ENCODE peak calls at places on chromosomes 4 and X, in nine cellular contexts. V is activated T-cell treated with anti-CD3 and anti-CD28 coated beads, Interleukin-2, amount 50 U/mL, for 48 hours; C is DMS79; O is NCI-H187; G is HS-5; N is AG20443; J is activated gamma-delta T cell treated with Interleukin-2 at 50 U/mL for 16 hours; Z is activated CD4-positive, alpha-beta T cell treated with anti-CD3 and anti-CD28 coated beads, Interleukin-2, amount 10 ng/mL, durations not matched to agents 7 days and 5 days; F is esophagus squamous epithelium. H is an unnamed sample.

GRCh38 chr4:78057135-78057599 is at the start of gene FRAS1:
- DNase-seq in J (peak; percentile 9), F (no peak), C (peak; percentile 50), N (peak; percentile 57), O (peak; percentile 95), G (no peak), Z (peak; percentile 12), V (peak; percentile 41), H (peak; percentile 56)

GRCh38 chr4:89298788-89299152 is 8.8 kb downstream of the GPRIN3 start:
- DNase-seq in N (no peak), G (no peak), V (no peak), C (no peak), Z (peak; percentile 53), O (peak; percentile 56), F (no peak), J (no peak), H (no peak)

GRCh38 chr4:13484749-13485345 is 707 bp upstream of the RAB28 start:
- DNase-seq in O (peak; percentile 88), Z (peak; percentile 46), V (no peak), F (no peak), C (no peak), N (no peak), G (no peak), J (no peak), H (no peak)

GRCh38 chrX:153703036-153703370 is 15.3 kb downstream of the SLC6A8 start:
- DNase-seq in J (no peak), Z (no peak), O (no peak), N (no peak), G (no peak), F (no peak), V (no peak), C (no peak), H (no peak)

GRCh38 chrX:2931612-2932011 is 2.5 kb upstream of the ARSD start:
- DNase-seq in C (no peak), O (no peak), G (no peak), J (no peak), F (no peak), N (no peak), Z (no peak), V (no peak), H (no peak)

GRCh38 chr4:73661646-73662119 is 41.4 kb upstream of the RASSF6 start:
- DNase-seq in C (no peak), F (no peak), O (no peak), J (no peak), N (peak; percentile 85), Z (no peak), V (peak; percentile 18), G (peak; percentile 98), H (peak; percentile 70)

GRCh38 chr4:73764513-73764912 is 24.1 kb downstream of the CXCL8 start:
- DNase-seq in O (no peak), N (no peak), V (no peak), G (no peak), F (no peak), J (no peak), Z (no peak), C (no peak), H (no peak)

GRCh38 chr4:23866450-23866849 is 23.4 kb downstream of the PPARGC1A start:
- DNase-seq in C (no peak), G (no peak), F (no peak), V (no peak), O (no peak), Z (no peak), N (no peak), J (no peak), H (no peak)

GRCh38 chr4:788006-788635 is 37.8 kb downstream of the CPLX1 start:
- DNase-seq in O (no peak), Z (no peak), C (no peak), J (no peak), G (no peak), F (no peak), N (no peak), V (no peak), H (no peak)

GRCh38 chr4:116217781-116218180 is 867.6 kb downstream of the TRAM1L1 start:
- DNase-seq in J (no peak), O (no peak), Z (no peak), F (no peak), G (peak; percentile 9), N (no peak), C (no peak), V (no peak), H (no peak)

GRCh38 chr4:8274772-8275241 is 5.3 kb downstream of the HTRA3 start:
- DNase-seq in Z (no peak), C (peak; percentile 63), V (no peak), F (no peak), N (peak; percentile 95), G (peak; percentile 63), O (no peak), J (no peak), H (peak; percentile 82)

GRCh38 chr4:114464873-114465272 is 133.7 kb upstream of the UGT8 start:
- DNase-seq in V (no peak), C (no peak), Z (no peak), O (no peak), F (no peak), J (no peak), N (peak; percentile 13), G (no peak), H (no peak)

GRCh38 chr4:14809203-14809602 is 193.1 kb upstream of the CPEB2 start:
- DNase-seq in J (no peak), N (no peak), C (no peak), V (no peak), Z (no peak), O (no peak), G (no peak), F (no peak), H (no peak)

GRCh38 chr4:16655140-16655539 is 243.3 kb downstream of the LDB2 start:
- DNase-seq in Z (no peak), N (no peak), O (no peak), J (no peak), F (no peak), G (no peak), C (no peak), V (no peak), H (no peak)

GRCh38 chrX:71191253-71191652 is 31.8 kb upstream of the GJB1 start:
- DNase-seq in G (no peak), Z (no peak), C (no peak), N (no peak), F (no peak), V (no peak), O (no peak), J (no peak), H (no peak)

GRCh38 chrX:63514575-63514967 is 163.4 kb upstream of the SPIN4 start:
- DNase-seq in V (no peak), O (no peak), Z (no peak), G (no peak), N (no peak), C (no peak), J (no peak), F (no peak), H (no peak)

GRCh38 chr4:89800012-89800516 is 36.9 kb downstream of the SNCA start:
- DNase-seq in Z (no peak), N (no peak), J (no peak), G (no peak), O (no peak), F (no peak), V (no peak), C (no peak), H (no peak)

GRCh38 chr4:72366601-72367000 is 202.4 kb downstream of the ADAMTS3 start:
- DNase-seq in C (no peak), J (no peak), G (no peak), N (peak; percentile 14), F (no peak), Z (no peak), O (no peak), V (no peak), H (no peak)

GRCh38 chr4:138724530-138724929 is 291.1 kb upstream of the NOCT start:
- DNase-seq in N (no peak), F (no peak), O (no peak), G (no peak), V (no peak), J (no peak), C (no peak), Z (no peak), H (no peak)

GRCh38 chr4:20626326-20626725 is 73.9 kb upstream of the PACRGL start:
- DNase-seq in V (no peak), N (no peak), O (no peak), F (no peak), C (no peak), G (no peak), J (no peak), Z (no peak), H (no peak)

GRCh38 chr4:137641554-137641953 is 109.3 kb upstream of the PCDH18 start:
- DNase-seq in Z (no peak), N (peak; percentile 61), O (no peak), J (no peak), V (no peak), G (no peak), C (no peak), F (no peak), H (no peak)

GRCh38 chr4:10036926-10037325 is 15.6 kb upstream of the SLC2A9 start:
- DNase-seq in V (no peak), G (no peak), F (no peak), Z (no peak), N (no peak), C (no peak), J (no peak), O (no peak), H (no peak)

GRCh38 chrX:137771537-137771936 is 205.6 kb downstream of the ZIC3 start:
- DNase-seq in F (no peak), G (no peak), O (no peak), V (no peak), Z (no peak), J (no peak), C (no peak), N (no peak), H (no peak)

GRCh38 chr4:142715727-142716126 is 130.4 kb downstream of the INPP4B start:
- DNase-seq in N (no peak), C (no peak), O (no peak), V (no peak), G (no peak), Z (no peak), F (no peak), J (no peak), H (no peak)

GRCh38 chr4:116401293-116401692 is 684.1 kb downstream of the TRAM1L1 start:
- DNase-seq in C (no peak), Z (no peak), V (no peak), N (no peak), G (no peak), F (no peak), J (no peak), O (no peak), H (no peak)

GRCh38 chr4:132642196-132642817 is 506.8 kb upstream of the PCDH10 start:
- DNase-seq in N (peak; percentile 7), Z (no peak), V (no peak), F (no peak), O (no peak), G (peak; percentile 19), C (no peak), J (no peak), H (no peak)

GRCh38 chrX:21996872-21997271 is 35.3 kb upstream of the PHEX start:
- DNase-seq in J (no peak), C (no peak), F (no peak), N (peak; percentile 13), G (peak; percentile 42), Z (no peak), O (no peak), V (no peak), H (no peak)

GRCh38 chr4:6476893-6477292 is 4.5 kb upstream of the PPP2R2C start:
- DNase-seq in V (no peak), C (no peak), G (no peak), F (no peak), O (no peak), N (no peak), Z (peak; percentile 3), J (no peak), H (no peak)

GRCh38 chr4:40264995-40265909 is 68.4 kb downstream of the RHOH start:
- DNase-seq in O (no peak), G (no peak), Z (peak; percentile 51), F (no peak), N (no peak), C (no peak), J (peak; percentile 66), V (no peak), H (no peak)

GRCh38 chrX:67636532-67636931 is 92.7 kb downstream of the AR start:
- DNase-seq in J (no peak), C (no peak), O (no peak), F (no peak), V (no peak), G (no peak), Z (no peak), N (peak; percentile 2), H (no peak)

GRCh38 chr4:144862221-144862620 is 216.3 kb downstream of the HHIP start:
- DNase-seq in J (no peak), F (no peak), N (no peak), Z (no peak), C (no peak), G (no peak), O (no peak), V (no peak), H (no peak)